ENCODE peak calls at places on chromosome 4, in five cellular contexts. One of them, this sample, is unnamed.

GRCh38 chr4:102564399-102564921 is 63.3 kb downstream of the NFKB1 start:
- DNase-seq in PC-3: peak; percentile 19
- DNase-seq in fibroblast of lung: peak; percentile 32
- DNase-seq in uterus: no peak
- DNase-seq in kidney: no peak
- DNase-seq in this sample: no peak

GRCh38 chr4:140136509-140136908 is 17.5 kb downstream of the MAML3 start:
- DNase-seq in PC-3: peak; percentile 78
- DNase-seq in kidney: no peak
- DNase-seq in uterus: no peak
- DNase-seq in fibroblast of lung: peak; percentile 58
- DNase-seq in this sample: no peak

GRCh38 chr4:123477804-123478209 is 81.2 kb downstream of the SPRY1 start:
- DNase-seq in PC-3: no peak
- DNase-seq in kidney: no peak
- DNase-seq in uterus: no peak
- DNase-seq in fibroblast of lung: peak; percentile 73
- DNase-seq in this sample: no peak

GRCh38 chr4:11503166-11503565 is 74.5 kb upstream of the HS3ST1 start:
- DNase-seq in uterus: no peak
- DNase-seq in PC-3: no peak
- DNase-seq in kidney: peak; percentile 84
- DNase-seq in fibroblast of lung: no peak
- DNase-seq in this sample: peak; percentile 43

GRCh38 chr4:37758226-37758625 is 68.3 kb upstream of the PGM2 start:
- DNase-seq in uterus: peak; percentile 43
- DNase-seq in kidney: no peak
- DNase-seq in PC-3: no peak
- DNase-seq in fibroblast of lung: peak; percentile 79
- DNase-seq in this sample: no peak

GRCh38 chr4:24001945-24002640 is 112.2 kb upstream of the PPARGC1A start:
- DNase-seq in PC-3: no peak
- DNase-seq in fibroblast of lung: no peak
- DNase-seq in uterus: no peak
- DNase-seq in kidney: no peak
- DNase-seq in this sample: no peak

GRCh38 chr4:115906428-115906827 is 793.0 kb upstream of the NDST4 start:
- DNase-seq in fibroblast of lung: no peak
- DNase-seq in uterus: no peak
- DNase-seq in kidney: no peak
- DNase-seq in PC-3: no peak
- DNase-seq in this sample: no peak

GRCh38 chr4:52244103-52244772 is 193.1 kb downstream of the SPATA18 start:
- DNase-seq in PC-3: no peak
- DNase-seq in fibroblast of lung: no peak
- DNase-seq in kidney: no peak
- DNase-seq in uterus: no peak
- DNase-seq in this sample: no peak

GRCh38 chr4:70747874-70748273 is 26.1 kb downstream of the RUFY3 start:
- DNase-seq in fibroblast of lung: peak; percentile 39
- DNase-seq in uterus: no peak
- DNase-seq in kidney: no peak
- DNase-seq in PC-3: no peak
- DNase-seq in this sample: no peak

GRCh38 chr4:4507923-4508322 is 33.9 kb downstream of the STX18 start:
- DNase-seq in fibroblast of lung: no peak
- DNase-seq in uterus: no peak
- DNase-seq in PC-3: peak; percentile 32
- DNase-seq in kidney: no peak
- DNase-seq in this sample: no peak

GRCh38 chr4:113635739-113636437 is 125.7 kb downstream of the CAMK2D start:
- DNase-seq in PC-3: peak; percentile 49
- DNase-seq in kidney: no peak
- DNase-seq in uterus: no peak
- DNase-seq in fibroblast of lung: peak; percentile 64
- DNase-seq in this sample: no peak

GRCh38 chr4:113637823-113638691 is 123.5 kb downstream of the CAMK2D start:
- DNase-seq in fibroblast of lung: no peak
- DNase-seq in uterus: no peak
- DNase-seq in PC-3: no peak
- DNase-seq in kidney: no peak
- DNase-seq in this sample: no peak

GRCh38 chr4:113636438-113636818 is 125.1 kb downstream of the CAMK2D start:
- DNase-seq in fibroblast of lung: no peak
- DNase-seq in uterus: no peak
- DNase-seq in kidney: no peak
- DNase-seq in PC-3: peak; percentile 29
- DNase-seq in this sample: no peak

GRCh38 chr4:113637363-113637762 is 124.2 kb downstream of the CAMK2D start:
- DNase-seq in uterus: no peak
- DNase-seq in kidney: no peak
- DNase-seq in PC-3: peak; percentile 13
- DNase-seq in fibroblast of lung: peak; percentile 54
- DNase-seq in this sample: no peak

GRCh38 chr4:113636877-113637276 is 124.7 kb downstream of the CAMK2D start:
- DNase-seq in kidney: no peak
- DNase-seq in fibroblast of lung: peak; percentile 71
- DNase-seq in PC-3: peak; percentile 88
- DNase-seq in uterus: no peak
- DNase-seq in this sample: no peak
- H3K27ac ChIP-seq in kidney: no peak overlapping the region
- H3K27ac ChIP-seq in fibroblast of lung: peak overlapping the region; percentile 39
- H3K27ac ChIP-seq in PC-3: peak overlapping the region; percentile 40
- H3K27ac ChIP-seq in uterus: no peak overlapping the region
- H3K27ac ChIP-seq in this sample: no peak overlapping the region

GRCh38 chr4:39763714-39764572 is 66.0 kb downstream of the UBE2K start:
- DNase-seq in kidney: no peak
- DNase-seq in fibroblast of lung: no peak
- DNase-seq in PC-3: no peak
- DNase-seq in uterus: no peak
- DNase-seq in this sample: no peak
- H3K36me3 ChIP-seq in kidney: no peaks in the 10 kb centered on the region
- H3K36me3 ChIP-seq in fibroblast of lung: no peaks in the 10 kb centered on the region
- H3K36me3 ChIP-seq in PC-3: peaks cover 6% of the 10 kb centered on the region
- H3K36me3 ChIP-seq in uterus: no peaks in the 10 kb centered on the region
- H3K36me3 ChIP-seq in this sample: peaks cover 81% of the 10 kb centered on the region

GRCh38 chr4:113145147-113145518 is 95.7 kb downstream of the ANK2 start:
- DNase-seq in uterus: no peak
- DNase-seq in fibroblast of lung: no peak
- DNase-seq in kidney: no peak
- DNase-seq in PC-3: no peak
- DNase-seq in this sample: no peak
- H3K4me3 ChIP-seq in uterus: no peak overlapping the region
- H3K4me3 ChIP-seq in fibroblast of lung: no peak overlapping the region
- H3K4me3 ChIP-seq in kidney: no peak overlapping the region
- H3K4me3 ChIP-seq in PC-3: no peak overlapping the region
- H3K4me3 ChIP-seq in this sample: no peak overlapping the region

GRCh38 chr4:99011910-99012309 is 16.4 kb downstream of the METAP1 start:
- DNase-seq in fibroblast of lung: no peak
- DNase-seq in PC-3: no peak
- DNase-seq in kidney: no peak
- DNase-seq in uterus: no peak
- DNase-seq in this sample: no peak

GRCh38 chr4:99013402-99013843 is 17.9 kb downstream of the METAP1 start:
- DNase-seq in PC-3: no peak
- DNase-seq in uterus: no peak
- DNase-seq in fibroblast of lung: peak; percentile 6
- DNase-seq in kidney: no peak
- DNase-seq in this sample: no peak

GRCh38 chr4:99008051-99008450 is 12.5 kb downstream of the METAP1 start:
- DNase-seq in kidney: no peak
- DNase-seq in fibroblast of lung: no peak
- DNase-seq in uterus: no peak
- DNase-seq in PC-3: no peak
- DNase-seq in this sample: no peak

GRCh38 chr4:99013884-99014523 is 18.5 kb downstream of the METAP1 start:
- DNase-seq in kidney: no peak
- DNase-seq in uterus: no peak
- DNase-seq in PC-3: no peak
- DNase-seq in fibroblast of lung: no peak
- DNase-seq in this sample: no peak
- H3K27ac ChIP-seq in kidney: no peak overlapping the region
- H3K27ac ChIP-seq in uterus: peak overlapping the region; percentile 60
- H3K27ac ChIP-seq in PC-3: no peak overlapping the region
- H3K27ac ChIP-seq in fibroblast of lung: no peak overlapping the region
- H3K27ac ChIP-seq in this sample: no peak overlapping the region

GRCh38 chr4:173314715-173315114 is 19.4 kb downstream of the HMGB2 start:
- DNase-seq in fibroblast of lung: no peak
- DNase-seq in uterus: no peak
- DNase-seq in kidney: no peak
- DNase-seq in PC-3: no peak
- DNase-seq in this sample: no peak

GRCh38 chr4:173317003-173317402 is 17.2 kb downstream of the HMGB2 start:
- DNase-seq in PC-3: no peak
- DNase-seq in kidney: no peak
- DNase-seq in uterus: no peak
- DNase-seq in fibroblast of lung: no peak
- DNase-seq in this sample: peak; percentile 43

GRCh38 chr4:173318648-173319211 is 15.4 kb downstream of the HMGB2 start:
- DNase-seq in fibroblast of lung: peak; percentile 80
- DNase-seq in PC-3: peak; percentile 56
- DNase-seq in uterus: no peak
- DNase-seq in kidney: no peak
- DNase-seq in this sample: no peak

GRCh38 chr4:173316060-173316459 is 18.1 kb downstream of the HMGB2 start:
- DNase-seq in kidney: no peak
- DNase-seq in uterus: no peak
- DNase-seq in PC-3: no peak
- DNase-seq in fibroblast of lung: no peak
- DNase-seq in this sample: no peak

GRCh38 chr4:173319696-173320095 is 14.5 kb downstream of the HMGB2 start:
- DNase-seq in PC-3: no peak
- DNase-seq in uterus: no peak
- DNase-seq in fibroblast of lung: no peak
- DNase-seq in kidney: no peak
- DNase-seq in this sample: no peak
- H3K36me3 ChIP-seq in PC-3: peaks cover 4% of the 10 kb centered on the region
- H3K36me3 ChIP-seq in uterus: no peaks in the 10 kb centered on the region
- H3K36me3 ChIP-seq in fibroblast of lung: no peaks in the 10 kb centered on the region
- H3K36me3 ChIP-seq in kidney: peaks cover 3% of the 10 kb centered on the region
- H3K36me3 ChIP-seq in this sample: peaks cover 4% of the 10 kb centered on the region

GRCh38 chr4:187604984-187605383 is 390.6 kb upstream of the ZFP42 start:
- DNase-seq in fibroblast of lung: no peak
- DNase-seq in uterus: no peak
- DNase-seq in kidney: no peak
- DNase-seq in PC-3: no peak
- DNase-seq in this sample: no peak
- H3K4me3 ChIP-seq in fibroblast of lung: no peak overlapping the region
- H3K4me3 ChIP-seq in uterus: no peak overlapping the region
- H3K4me3 ChIP-seq in kidney: no peak overlapping the region
- H3K4me3 ChIP-seq in PC-3: no peak overlapping the region
- H3K4me3 ChIP-seq in this sample: no peak overlapping the region

GRCh38 chr4:169341490-169341889 is 70.7 kb upstream of the SH3RF1 start:
- DNase-seq in PC-3: no peak
- DNase-seq in fibroblast of lung: peak; percentile 92
- DNase-seq in kidney: no peak
- DNase-seq in uterus: no peak
- DNase-seq in this sample: no peak

GRCh38 chr4:169337510-169337909 is 66.8 kb upstream of the SH3RF1 start:
- DNase-seq in fibroblast of lung: peak; percentile 79
- DNase-seq in kidney: no peak
- DNase-seq in PC-3: peak; percentile 32
- DNase-seq in uterus: no peak
- DNase-seq in this sample: no peak

GRCh38 chr4:169335331-169335730 is 64.6 kb upstream of the SH3RF1 start:
- DNase-seq in PC-3: peak; percentile 74
- DNase-seq in kidney: no peak
- DNase-seq in fibroblast of lung: no peak
- DNase-seq in uterus: no peak
- DNase-seq in this sample: no peak

GRCh38 chr4:169340834-169341233 is 70.1 kb upstream of the SH3RF1 start:
- DNase-seq in PC-3: no peak
- DNase-seq in fibroblast of lung: no peak
- DNase-seq in uterus: no peak
- DNase-seq in kidney: no peak
- DNase-seq in this sample: no peak

DNA sequence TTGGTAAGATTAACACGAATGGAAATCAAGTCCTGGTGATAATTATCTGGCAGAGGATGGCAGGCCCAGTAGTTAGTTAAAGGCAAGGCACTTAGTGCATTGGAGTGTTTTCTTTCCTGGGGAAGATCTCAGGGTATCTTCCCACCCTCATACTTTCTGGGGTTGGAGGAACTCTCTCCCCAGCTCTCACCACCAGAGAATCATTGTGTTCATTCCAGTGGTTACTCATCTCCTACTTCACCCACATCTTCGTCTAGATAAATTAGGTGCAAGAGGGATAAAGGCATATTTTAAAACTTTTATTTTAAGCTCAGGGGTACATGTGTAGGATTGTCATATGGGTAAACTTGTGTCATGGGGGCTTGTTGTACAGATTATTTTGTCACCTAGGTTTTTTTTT is 67.5 kb upstream of the SH3RF1 start:
- DNase-seq in PC-3: no peak
- DNase-seq in uterus: no peak
- DNase-seq in kidney: no peak
- DNase-seq in fibroblast of lung: no peak
- DNase-seq in this sample: no peak
- H3K27ac ChIP-seq in PC-3: no peak overlapping the region
- H3K27ac ChIP-seq in uterus: no peak overlapping the region
- H3K27ac ChIP-seq in kidney: no peak overlapping the region
- H3K27ac ChIP-seq in fibroblast of lung: peak overlapping the region; percentile 61
- H3K27ac ChIP-seq in this sample: no peak overlapping the region

GRCh38 chr4:95255396-95256107 is 293.2 kb downstream of the UNC5C start:
- DNase-seq in PC-3: peak; percentile 43
- DNase-seq in uterus: no peak
- DNase-seq in fibroblast of lung: peak; percentile 62
- DNase-seq in kidney: no peak
- DNase-seq in this sample: no peak

GRCh38 chr4:95248713-95249401 is 299.9 kb downstream of the UNC5C start:
- DNase-seq in kidney: no peak
- DNase-seq in PC-3: peak; percentile 85
- DNase-seq in fibroblast of lung: no peak
- DNase-seq in uterus: no peak
- DNase-seq in this sample: no peak

GRCh38 chr4:95251568-95251967 is 297.2 kb downstream of the UNC5C start:
- DNase-seq in fibroblast of lung: no peak
- DNase-seq in PC-3: no peak
- DNase-seq in kidney: no peak
- DNase-seq in uterus: no peak
- DNase-seq in this sample: no peak

GRCh38 chr4:95249402-95250043 is 299.2 kb downstream of the UNC5C start:
- DNase-seq in fibroblast of lung: no peak
- DNase-seq in uterus: no peak
- DNase-seq in kidney: no peak
- DNase-seq in PC-3: no peak
- DNase-seq in this sample: no peak

GRCh38 chr4:95250544-95251137 is 298.1 kb downstream of the UNC5C start:
- DNase-seq in kidney: no peak
- DNase-seq in uterus: no peak
- DNase-seq in fibroblast of lung: no peak
- DNase-seq in PC-3: peak; percentile 92
- DNase-seq in this sample: no peak
- H3K36me3 ChIP-seq in kidney: no peaks in the 10 kb centered on the region
- H3K36me3 ChIP-seq in uterus: no peaks in the 10 kb centered on the region
- H3K36me3 ChIP-seq in fibroblast of lung: no peaks in the 10 kb centered on the region
- H3K36me3 ChIP-seq in PC-3: no peaks in the 10 kb centered on the region
- H3K36me3 ChIP-seq in this sample: no peaks in the 10 kb centered on the region